ENCODE peak calls at places on chromosomes 6 and 20, in seven cellular contexts. C is HL-60, E is breast epithelium, U is transverse colon, A is H1, B is HepG2, F is endothelial cell of umbilical vein. X is an unnamed sample.

GRCh38 chr6:168035661-168036616 is 38.5 kb downstream of the KIF25 start:
- DNase-seq in C (no peak), E (no peak), U (peak; percentile 61), A (no peak), B (no peak), F (peak; percentile 14), X (no peak)

GRCh38 chr6:88882536-88882935 is 80.9 kb downstream of the RNGTT start:
- DNase-seq in C (no peak), E (no peak), U (no peak), A (no peak), B (no peak), F (no peak), X (no peak)

GRCh38 chr20:41367393-41367695 is 726 bp upstream of the EMILIN3 start:
- DNase-seq in C (no peak), E (no peak), U (no peak), A (no peak), B (no peak), F (no peak), X (no peak)

GRCh38 chr6:29584821-29585220 is at the start of gene OR2H2:
- DNase-seq in C (no peak), E (no peak), U (no peak), A (no peak), B (no peak), F (no peak), X (no peak)

GRCh38 chr6:84450018-84450417 is 222.6 kb upstream of the CEP162 start:
- DNase-seq in C (no peak), E (no peak), U (no peak), A (no peak), B (no peak), F (no peak), X (no peak)

GRCh38 chr20:62426678-62427077 is 661 bp downstream of the RBBP8NL start:
- DNase-seq in C (no peak), E (peak; percentile 65), U (no peak), A (no peak), B (no peak), F (no peak), X (peak; percentile 74)

GRCh38 chr6:110075406-110075805 is 97.3 kb downstream of the GPR6 start:
- DNase-seq in C (no peak), E (no peak), U (no peak), A (no peak), B (no peak), F (no peak), X (no peak)

GRCh38 chr6:84408028-84408427 is 180.6 kb upstream of the CEP162 start:
- DNase-seq in C (no peak), E (no peak), U (no peak), A (no peak), B (no peak), F (no peak), X (no peak)

GRCh38 chr20:57007171-57007540 is 259.3 kb downstream of the BMP7 start:
- DNase-seq in C (no peak), E (no peak), U (no peak), A (no peak), B (no peak), F (no peak), X (no peak)

GRCh38 chr20:6700563-6701328 is 66.7 kb upstream of the BMP2 start:
- DNase-seq in C (peak; percentile 17), E (no peak), U (peak; percentile 27), A (no peak), B (no peak), F (peak; percentile 90), X (no peak)

GRCh38 chr6:143731789-143732188 is 54.0 kb downstream of the PHACTR2 start:
- DNase-seq in C (no peak), E (no peak), U (no peak), A (no peak), B (no peak), F (no peak), X (no peak)

GRCh38 chr6:40256831-40257230 is 322.6 kb upstream of the MOCS1 start:
- DNase-seq in C (no peak), E (no peak), U (no peak), A (no peak), B (no peak), F (no peak), X (no peak)

GRCh38 chr6:137028912-137029311 is 15.9 kb downstream of the IL20RA start:
- DNase-seq in C (no peak), E (no peak), U (no peak), A (no peak), B (no peak), F (no peak), X (no peak)

GRCh38 chr6:3885262-3886036 is 36.3 kb downstream of the FAM50B start:
- DNase-seq in C (no peak), E (no peak), U (no peak), A (no peak), B (peak; percentile 69), F (no peak), X (no peak)

GRCh38 chr6:50113114-50113857 is 63.6 kb upstream of the DEFB112 start:
- DNase-seq in C (no peak), E (no peak), U (no peak), A (no peak), B (no peak), F (no peak), X (no peak)

GRCh38 chr20:12166053-12166717 is 248.5 kb downstream of the BTBD3 start:
- DNase-seq in C (peak; percentile 25), E (no peak), U (peak; percentile 41), A (no peak), B (no peak), F (no peak), X (no peak)
- TF ChIP-seq CTCF in C (no peak), E (no peak), U (no peak), A (no peak), B (no peak), F (no peak), X (no peak)

DNA sequence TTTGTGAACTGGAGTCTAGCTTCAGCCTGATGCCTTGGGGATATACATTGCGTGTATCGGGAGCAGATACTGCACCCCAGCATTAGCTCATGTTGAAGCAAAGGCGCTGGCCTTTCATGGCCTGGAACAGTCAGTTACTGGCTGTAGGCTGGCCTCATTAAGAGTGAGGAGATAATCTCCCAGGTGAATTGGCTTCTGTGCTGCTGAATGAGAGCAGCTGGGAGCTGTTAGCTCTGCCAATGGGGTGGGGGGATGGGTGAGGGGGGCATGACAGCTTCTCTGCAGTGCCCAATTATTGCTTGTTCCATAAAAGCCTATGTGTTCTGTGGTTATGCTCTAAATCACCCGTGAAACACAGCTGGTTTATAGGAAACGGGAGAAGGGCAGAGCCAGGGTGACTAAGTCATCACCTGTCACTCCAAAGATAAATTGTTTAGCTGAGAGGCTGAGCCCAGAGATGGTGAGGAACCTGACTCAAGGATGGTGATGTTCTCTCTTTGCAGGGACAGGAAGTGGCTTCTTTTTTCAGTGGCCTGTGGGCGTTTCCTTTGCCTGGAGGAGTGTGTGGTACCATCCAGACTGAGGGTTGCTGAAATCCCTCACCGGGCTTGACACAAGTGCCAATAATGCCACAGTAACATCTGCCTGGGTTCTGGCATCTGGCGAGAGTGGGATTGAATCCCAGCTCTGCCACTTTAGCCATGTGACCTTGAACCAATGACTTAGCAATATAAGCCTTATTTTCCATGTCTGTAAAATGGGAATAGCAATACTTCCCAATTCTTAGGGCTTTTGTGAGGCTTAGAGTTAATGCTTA is 170.8 kb downstream of the BCAS1 start:
- DNase-seq in C (no peak), E (no peak), U (peak; percentile 68), A (no peak), B (no peak), F (peak; percentile 47), X (peak; percentile 46)
- TF ChIP-seq POLR2AphosphoS5 in C (no peak), E (no peak), U (no peak), A (no peak), B (no peak), F (no peak), X (peak; percentile 49)

DNA sequence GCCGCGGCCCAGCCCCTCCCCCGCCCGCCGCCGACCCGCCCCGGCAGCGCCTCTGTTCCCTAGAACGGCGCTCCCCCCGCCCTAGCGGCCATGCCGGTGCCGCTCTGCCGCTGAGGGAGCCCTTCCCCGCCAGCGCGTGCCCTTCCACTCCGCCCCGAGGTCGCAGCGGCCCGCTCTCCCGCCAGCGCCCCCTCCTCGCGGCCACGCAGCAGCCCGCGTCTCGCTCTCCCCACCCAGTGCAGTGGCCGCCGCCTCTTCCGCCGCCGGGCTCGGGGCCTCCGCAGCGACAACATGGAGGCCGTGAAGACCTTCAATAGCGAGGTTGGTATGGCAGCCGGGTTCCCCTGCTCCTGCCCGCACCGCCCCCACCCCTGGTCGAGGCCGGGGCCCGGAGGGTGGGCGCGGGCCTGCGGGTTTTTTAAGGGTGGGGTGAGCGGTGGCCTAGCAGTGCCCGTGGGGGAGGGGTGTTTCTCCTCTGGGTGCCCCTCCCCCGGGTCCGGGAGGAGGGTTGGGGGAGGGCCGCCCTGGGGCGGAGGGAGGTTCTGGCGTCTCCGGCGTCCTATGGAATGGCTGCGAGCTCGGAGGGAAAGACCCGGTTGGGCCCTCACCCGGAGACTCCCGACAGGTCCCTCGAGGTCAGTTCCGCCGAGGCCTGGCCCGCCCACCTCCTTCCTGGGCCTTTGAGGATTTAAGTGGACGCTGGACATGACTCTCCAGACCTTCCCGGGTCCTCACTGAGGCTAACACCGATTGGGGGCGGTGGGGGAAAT is 579 bp downstream of the SCAF8 start:
- DNase-seq in C (peak; percentile 74), E (peak; percentile 97), U (peak; percentile 96), A (peak; percentile 89), B (peak; percentile 95), F (peak; percentile 98), X (peak; percentile 97)
- TF ChIP-seq CTCF in C (no peak), E (no peak), U (no peak), A (no peak), B (no peak), F (no peak), X (no peak)

GRCh38 chr20:49666906-49667305 is 46.8 kb downstream of the B4GALT5 start:
- DNase-seq in C (no peak), E (no peak), U (no peak), A (no peak), B (no peak), F (no peak), X (no peak)

GRCh38 chr20:49665796-49666195 is 47.9 kb downstream of the B4GALT5 start:
- DNase-seq in C (no peak), E (no peak), U (no peak), A (no peak), B (no peak), F (no peak), X (no peak)

GRCh38 chr20:49671429-49671828 is 42.2 kb downstream of the B4GALT5 start:
- DNase-seq in C (no peak), E (no peak), U (no peak), A (no peak), B (no peak), F (no peak), X (no peak)

GRCh38 chr20:49669601-49670189 is 44.0 kb downstream of the B4GALT5 start:
- DNase-seq in C (no peak), E (no peak), U (no peak), A (no peak), B (no peak), F (no peak), X (no peak)

DNA sequence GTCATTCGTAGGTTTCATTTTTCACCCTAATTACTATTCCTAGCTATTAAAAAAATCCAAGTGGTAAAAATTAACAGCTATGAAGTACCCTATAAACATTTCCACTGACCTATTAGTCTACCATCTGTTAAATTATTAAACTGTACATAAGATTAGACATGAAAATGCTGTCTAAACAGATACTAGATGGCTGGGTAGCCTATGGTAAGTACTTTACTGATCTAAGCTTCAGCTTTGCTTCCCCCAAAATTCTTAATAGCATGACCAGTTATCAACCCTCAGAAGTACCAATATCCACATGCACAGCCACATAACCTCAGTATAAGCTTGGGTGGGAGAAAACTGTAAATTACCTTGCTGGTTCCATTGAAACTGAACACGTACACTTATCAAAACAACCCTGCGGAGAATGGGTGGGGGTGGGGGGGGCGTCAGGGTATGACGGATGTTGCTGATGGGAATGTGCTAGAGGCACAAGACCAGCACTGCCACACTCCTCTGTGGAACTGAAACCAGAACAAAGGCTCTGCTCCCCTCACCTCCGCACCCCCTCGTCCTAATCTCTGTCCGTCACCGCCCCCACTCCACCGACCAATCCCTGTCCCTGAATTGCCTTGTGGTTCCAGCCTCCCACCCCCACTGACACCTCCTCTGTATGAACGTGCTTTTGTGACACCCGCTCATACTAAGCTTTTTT is 45.3 kb downstream of the B4GALT5 start:
- DNase-seq in C (no peak), E (no peak), U (peak; percentile 73), A (no peak), B (no peak), F (no peak), X (peak; percentile 61)
- TF ChIP-seq POLR2AphosphoS5 in C (no peak), E (no peak), U (no peak), A (no peak), B (no peak), F (no peak), X (no peak)

X was measured in stomach.